ENCODE peak calls at places on chromosomes 4 and X, in nine cellular contexts. R is cardiac fibroblast, X is dorsolateral prefrontal cortex, O is mammary epithelial cell, L is stomach, B is tibial artery, U is HL-60, G is brain microvascular endothelial cell, Y is lower lobe of right lung. T is an unnamed sample.
A peak's percentile ranks its signal among the peaks of the same experiment; 100 is the strongest.

GRCh38 chrX:131895002-131895401 is 128.1 kb upstream of the STK26 start:
- DNase-seq in G (peak; percentile 12), B (no peak), R (peak; percentile 0), Y (no peak), X (no peak), L (no peak), U (no peak), O (peak; percentile 40), T (no peak)

GRCh38 chr4:152009046-152009445 is 248.2 kb upstream of the GATB start:
- DNase-seq in B (no peak), R (no peak), Y (no peak), X (no peak), L (no peak), U (no peak), O (no peak), G (no peak), T (no peak)

GRCh38 chr4:168811793-168812651 is 198.0 kb downstream of the CBR4 start:
- DNase-seq in U (no peak), R (peak; percentile 60), O (peak; percentile 70), Y (no peak), G (peak; percentile 69), X (no peak), B (no peak), L (no peak), T (peak; percentile 69)

GRCh38 chr4:150155391-150155790 is 77.1 kb downstream of the DCLK2 start:
- DNase-seq in O (no peak), B (no peak), G (no peak), Y (no peak), L (no peak), U (no peak), R (no peak), X (no peak), T (no peak)

GRCh38 chrX:153643431-153644351 is 3.3 kb upstream of the DUSP9 start:
- DNase-seq in B (no peak), R (no peak), O (no peak), G (no peak), U (no peak), Y (no peak), L (no peak), X (no peak), T (no peak)

GRCh38 chr4:150782311-150782710 is 200.4 kb downstream of the MAB21L2 start:
- DNase-seq in Y (no peak), X (no peak), O (no peak), L (no peak), R (peak; percentile 27), B (no peak), G (peak; percentile 53), U (no peak), T (peak; percentile 13)

GRCh38 chr4:52202251-52202779 is 151.2 kb downstream of the SPATA18 start:
- DNase-seq in U (no peak), X (no peak), R (no peak), L (no peak), Y (no peak), O (no peak), G (no peak), B (no peak), T (no peak)

GRCh38 chrX:54452920-54453319 is 12.7 kb downstream of the TSR2 start:
- DNase-seq in G (peak; percentile 14), R (peak; percentile 17), X (no peak), B (no peak), O (no peak), L (no peak), U (no peak), Y (no peak), T (no peak)

GRCh38 chrX:154321624-154322023 is 26.0 kb downstream of the TKTL1 start:
- DNase-seq in R (no peak), B (no peak), U (no peak), G (no peak), Y (no peak), L (no peak), O (no peak), X (peak; percentile 15), T (peak; percentile 11)

GRCh38 chr4:183912585-183912984 is 7.5 kb downstream of the STOX2 start:
- DNase-seq in X (no peak), O (peak; percentile 73), U (no peak), R (peak; percentile 7), L (no peak), G (no peak), B (no peak), Y (no peak), T (peak; percentile 2)

GRCh38 chr4:115154826-115155225 is 41.4 kb upstream of the NDST4 start:
- DNase-seq in G (no peak), Y (no peak), L (no peak), U (no peak), X (peak; percentile 10), O (peak; percentile 1), B (no peak), R (peak; percentile 3), T (no peak)

GRCh38 chrX:2301901-2302300 is 198.9 kb downstream of the DHRSX start:
- DNase-seq in O (no peak), L (no peak), B (no peak), U (no peak), X (no peak), Y (no peak), G (no peak), R (no peak), T (no peak)

GRCh38 chr4:107115185-107115847 is 79.2 kb upstream of the DKK2 start:
- DNase-seq in L (no peak), G (peak; percentile 38), X (no peak), U (peak; percentile 6), O (no peak), R (peak; percentile 2), B (no peak), Y (no peak), T (peak; percentile 72)

DNA sequence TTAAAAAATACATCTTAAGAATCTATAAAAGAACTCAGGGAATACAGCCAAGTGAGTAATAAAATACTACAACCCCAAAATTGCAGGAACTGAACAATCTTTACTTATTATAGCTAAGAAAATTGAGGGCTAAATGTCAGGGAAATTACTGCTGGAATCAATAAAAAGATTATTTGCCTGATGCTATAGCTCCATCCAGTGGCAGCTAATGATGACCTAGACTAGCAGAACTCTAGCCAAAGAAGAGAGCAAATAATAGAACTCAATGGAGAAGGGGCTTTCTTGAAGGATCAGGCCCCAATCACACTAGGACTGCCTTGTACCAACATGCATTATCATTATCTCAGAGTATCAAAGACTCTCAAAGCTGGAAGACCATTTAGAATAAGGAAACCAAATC is 85.0 kb upstream of the FAM241A start:
- DNase-seq in U (no peak), O (no peak), L (no peak), B (no peak), Y (no peak), G (peak; percentile 23), R (peak; percentile 23), X (no peak), T (peak; percentile 36)
- TF ChIP-seq CTCF in U (peak; percentile 26), O (peak; percentile 70), L (no peak), B (no peak), Y (no peak), G (peak; percentile 69), R (peak; percentile 53), X (no peak), T (peak; percentile 62)

GRCh38 chrX:39427492-39428289 is 626.4 kb downstream of the MID1IP1 start:
- DNase-seq in B (no peak), O (peak; percentile 57), X (no peak), L (no peak), G (peak; percentile 9), Y (no peak), R (peak; percentile 6), U (peak; percentile 16), T (peak; percentile 40)
- H3K4me3 ChIP-seq in B (no peak overlapping the region), O (no peak overlapping the region), X (no peak overlapping the region), L (no peak overlapping the region), G (no peak overlapping the region), Y (no peak overlapping the region), R (no peak overlapping the region), U (no peak overlapping the region), T (no peak overlapping the region)

GRCh38 chrX:67724359-67725110 is 180.7 kb downstream of the AR start:
- DNase-seq in L (no peak), G (no peak), X (no peak), Y (no peak), B (no peak), U (no peak), O (no peak), R (no peak), T (peak; percentile 27)
- TF ChIP-seq CTCF in L (no peak), G (peak; percentile 20), X (peak; percentile 24), Y (peak; percentile 15), B (no peak), U (no peak), O (no peak), R (no peak), T (no peak)

DNA sequence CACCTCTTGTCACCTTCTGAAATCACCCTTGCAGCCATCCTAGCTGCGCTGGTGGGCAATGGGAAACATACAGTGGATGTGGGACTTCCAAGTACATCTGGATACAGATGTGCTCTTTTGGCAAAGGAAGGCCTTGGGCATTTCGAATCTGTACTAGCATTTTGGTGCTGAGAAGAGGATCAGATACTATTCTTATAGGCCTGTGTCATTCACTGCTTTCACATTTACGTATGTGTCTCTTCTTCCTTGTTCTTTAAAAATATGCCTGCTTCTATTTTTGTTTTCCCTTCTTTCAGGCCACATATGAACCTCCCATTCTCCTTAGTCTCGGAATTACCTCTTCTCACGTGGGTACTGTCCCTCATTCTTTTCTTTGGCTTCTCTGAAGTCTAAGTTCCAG is 53.1 kb downstream of the EFNB1 start:
- DNase-seq in Y (no peak), R (no peak), B (no peak), G (no peak), L (no peak), X (no peak), U (no peak), O (no peak), T (no peak)
- H3K4me3 ChIP-seq in Y (no peak overlapping the region), R (no peak overlapping the region), B (no peak overlapping the region), G (no peak overlapping the region), L (no peak overlapping the region), X (no peak overlapping the region), U (no peak overlapping the region), O (no peak overlapping the region), T (no peak overlapping the region)

GRCh38 chrX:139932901-139933796 is at the start of gene ATP11C:
- DNase-seq in X (peak; percentile 76), R (peak; percentile 90), B (peak; percentile 93), Y (peak; percentile 82), O (peak; percentile 78), G (peak; percentile 69), U (peak; percentile 66), L (peak; percentile 81), T (peak; percentile 87)
- TF ChIP-seq CTCF in X (no peak), R (no peak), B (no peak), Y (no peak), O (no peak), G (no peak), U (no peak), L (no peak), T (no peak)

T was measured in fibroblast of the aortic adventitia.